ENCODE peak calls at places on chromosomes 6 and 20, in nine cellular contexts. F is uterus, J is omental fat pad, Y is ovary, K is colonic mucosa, G is fibroblast of mammary gland, I is mammary epithelial cell, X is endothelial cell, A is psoas muscle. E is an unnamed sample.

GRCh38 chr6:33566182-33567084 is 13.6 kb downstream of the BAK1 start:
- DNase-seq in F (no peak), J (no peak), Y (no peak), K (no peak), G (peak; percentile 71), I (peak; percentile 77), X (no peak), A (no peak), E (no peak)

GRCh38 chr6:18062733-18063132 is 59.7 kb downstream of the NHLRC1 start:
- DNase-seq in F (no peak), J (no peak), Y (no peak), K (no peak), G (no peak), I (no peak), X (no peak), A (no peak), E (no peak)

GRCh38 chr6:33205172-33206026 is 944 bp downstream of the HSD17B8 start:
- DNase-seq in F (no peak), J (no peak), Y (no peak), K (no peak), G (peak; percentile 44), I (peak; percentile 73), X (no peak), A (peak; percentile 46), E (peak; percentile 28)

GRCh38 chr20:18496740-18497592 is at the start of gene RBBP9:
- DNase-seq in F (peak; percentile 81), J (peak; percentile 50), Y (peak; percentile 81), K (peak; percentile 89), G (peak; percentile 74), I (peak; percentile 80), X (peak; percentile 86), A (peak; percentile 92), E (peak; percentile 77)

GRCh38 chr6:63507096-63507495 is 65.2 kb upstream of the LOC128125822 start:
- DNase-seq in F (no peak), J (no peak), Y (no peak), K (no peak), G (no peak), I (no peak), X (no peak), A (no peak), E (no peak)

GRCh38 chr6:41597246-41598000 is 40.8 kb upstream of the MDFI start:
- DNase-seq in F (no peak), J (no peak), Y (no peak), K (no peak), G (no peak), I (no peak), X (no peak), A (peak; percentile 43), E (no peak)

GRCh38 chr6:79710127-79710526 is 79.0 kb downstream of the SH3BGRL2 start:
- DNase-seq in F (no peak), J (no peak), Y (no peak), K (no peak), G (no peak), I (no peak), X (no peak), A (no peak), E (no peak)

GRCh38 chr20:8532169-8532568 is 400.1 kb downstream of the PLCB1 start:
- DNase-seq in F (no peak), J (no peak), Y (no peak), K (no peak), G (no peak), I (no peak), X (no peak), A (no peak), E (no peak)

DNA sequence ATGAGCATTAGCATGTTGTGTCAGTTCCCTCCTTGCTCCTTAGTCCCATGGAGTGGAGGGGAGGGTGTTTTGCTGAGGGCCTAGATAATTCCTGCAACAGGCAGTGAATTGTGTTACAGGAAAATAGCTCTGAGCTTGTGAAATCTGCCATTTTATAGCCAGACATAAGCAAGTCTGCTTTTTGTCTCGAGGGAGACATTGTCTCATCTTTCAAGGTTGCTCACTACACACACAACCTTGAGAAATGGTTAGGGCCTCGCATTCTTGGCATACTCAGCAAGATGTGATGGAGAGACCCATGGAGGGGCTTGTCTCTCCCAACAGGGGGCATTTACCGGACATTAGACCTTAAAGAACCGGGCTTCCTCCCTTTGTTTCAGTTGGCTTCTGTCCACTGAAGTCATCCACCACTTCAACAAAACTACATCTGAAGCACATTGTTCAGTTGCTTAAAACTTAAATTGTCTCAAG is 108.0 kb upstream of the FOXO3 start:
- DNase-seq in F (no peak), J (no peak), Y (peak; percentile 21), K (no peak), G (peak; percentile 55), I (no peak), X (peak; percentile 24), A (no peak), E (no peak)
- TF ChIP-seq CTCF in F (no peak), J (no peak), Y (no peak), K (no peak), G (no peak), I (no peak), X (no peak), A (no peak), E (no peak)

GRCh38 chr6:126170875-126171489 is 168.9 kb upstream of the CENPW start:
- DNase-seq in F (no peak), J (no peak), Y (no peak), K (peak; percentile 43), G (peak; percentile 38), I (peak; percentile 14), X (peak; percentile 33), A (no peak), E (no peak)
- TF ChIP-seq CTCF in F (no peak), J (no peak), Y (no peak), K (peak; percentile 23), G (peak; percentile 58), I (peak; percentile 60), X (peak; percentile 75), A (peak; percentile 12), E (no peak)

DNA sequence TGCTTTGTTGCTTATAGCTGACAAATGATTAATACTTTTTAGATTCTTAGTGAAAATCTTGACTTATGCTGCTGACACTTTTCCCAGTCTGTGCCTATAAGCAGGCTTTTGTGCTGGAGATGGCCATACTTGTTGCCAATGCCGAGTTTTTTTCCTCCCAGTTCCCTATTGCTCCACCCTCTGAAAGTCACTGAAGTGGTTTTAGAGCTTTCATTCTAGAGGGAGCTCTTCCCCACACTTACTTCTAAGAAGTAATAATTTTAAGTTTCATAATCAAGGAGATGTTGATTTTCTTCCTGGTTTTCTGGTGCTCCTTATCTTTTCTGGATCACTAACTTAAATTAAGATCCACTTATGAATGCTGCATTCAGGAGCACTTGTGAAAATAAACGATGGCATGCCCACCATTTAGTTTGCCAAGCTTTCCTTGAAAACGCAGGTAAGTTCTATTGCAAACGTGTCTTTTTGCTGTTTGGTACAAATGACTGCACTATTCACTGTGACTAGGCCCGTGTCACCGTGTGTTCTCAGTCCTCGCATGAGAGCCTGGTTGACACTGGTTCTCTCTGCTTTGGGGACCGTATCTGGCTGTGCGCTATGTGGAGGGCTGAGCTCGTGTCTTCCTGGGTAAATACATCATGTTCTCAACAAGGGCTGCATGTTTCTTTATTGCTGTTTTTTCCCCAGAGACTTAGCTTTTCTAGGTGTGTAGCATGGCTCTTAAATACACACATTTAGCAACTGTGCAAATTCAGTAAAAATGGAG is 50.2 kb downstream of the GFRA4 start:
- DNase-seq in F (no peak), J (no peak), Y (no peak), K (no peak), G (peak; percentile 21), I (no peak), X (no peak), A (no peak), E (no peak)
- TF ChIP-seq CTCF in F (no peak), J (no peak), Y (no peak), K (no peak), G (peak; percentile 2), I (no peak), X (no peak), A (no peak), E (no peak)

DNA sequence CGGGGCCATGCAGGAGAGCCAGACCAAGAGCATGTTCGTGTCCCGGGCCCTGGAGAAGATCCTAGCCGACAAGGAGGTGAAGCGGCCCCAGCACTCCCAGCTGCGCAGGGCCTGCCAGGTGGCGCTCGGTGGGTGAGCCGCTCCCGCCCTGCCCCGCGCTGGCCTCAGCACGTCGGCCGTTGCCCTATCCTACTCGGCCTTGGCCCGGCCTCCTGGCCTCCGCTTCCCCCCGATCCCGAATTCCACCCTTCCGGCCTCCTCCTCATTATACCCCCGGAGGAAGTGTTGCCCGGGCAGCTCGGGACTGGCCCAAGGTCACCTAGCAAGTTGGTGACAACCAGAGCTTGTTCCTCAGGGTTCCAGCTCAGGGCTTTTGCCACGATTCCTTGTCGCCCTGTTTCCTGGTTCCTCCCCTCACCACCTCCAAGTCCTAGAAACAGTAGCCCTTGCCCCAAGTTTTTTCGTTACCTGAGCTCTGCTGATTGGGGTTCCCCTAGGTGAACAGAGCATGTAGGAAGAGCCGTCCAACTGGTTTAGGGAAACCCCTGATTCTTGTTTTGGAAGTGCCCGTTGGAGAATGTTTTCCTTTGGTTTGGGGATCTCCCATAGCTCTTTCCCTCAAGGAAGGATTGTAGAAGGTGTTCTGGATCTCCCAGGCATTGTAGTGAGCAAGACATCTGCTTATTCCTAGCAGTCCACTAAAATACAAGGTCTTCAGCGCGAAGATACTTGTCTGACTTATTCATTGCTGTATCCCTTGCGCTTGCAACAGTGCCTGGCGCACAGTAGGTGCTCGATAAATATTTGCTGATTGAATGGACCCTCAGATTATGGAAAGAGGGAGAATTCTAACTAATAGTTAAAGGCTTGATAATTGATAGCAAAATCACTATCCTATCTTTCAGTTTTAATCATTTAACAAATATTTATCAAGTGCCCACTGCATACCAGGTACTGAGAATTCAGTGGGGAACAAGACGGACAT is 664 bp downstream of the ARFGEF2 start:
- DNase-seq in F (no peak), J (no peak), Y (no peak), K (peak; percentile 66), G (peak; percentile 37), I (peak; percentile 83), X (no peak), A (no peak), E (peak; percentile 27)
- TF ChIP-seq CTCF in F (no peak), J (no peak), Y (no peak), K (no peak), G (no peak), I (peak; percentile 7), X (no peak), A (no peak), E (no peak)